ENCODE peak calls at places on chromosomes 16 and 17, in five cellular contexts. W is right atrium auricular region; O is heart left ventricle; D is psoas muscle; J is CD8-positive, alpha-beta T cell. Y is an unnamed sample.

GRCh38 chr16:648071-648785 is 937 bp upstream of the WDR90 start:
- DNase-seq in W (no peak), O (no peak), D (no peak), J (peak), Y (no peak)

GRCh38 chr16:19746561-19746960 is 28.5 kb downstream of the IQCK start:
- DNase-seq in W (no peak), O (no peak), D (no peak), J (no peak), Y (peak)

GRCh38 chr17:60137731-60138130 is 12.0 kb upstream of the CA4 start:
- DNase-seq in W (no peak), O (no peak), D (no peak), J (no peak), Y (no peak)

GRCh38 chr16:58638148-58639036 is 8.8 kb upstream of the CNOT1 start:
- DNase-seq in W (no peak), O (peak), D (peak), J (no peak), Y (no peak)

GRCh38 chr16:30407794-30408534 is 558 bp downstream of the ZNF771 start:
- DNase-seq in W (no peak), O (peak), D (no peak), J (no peak), Y (no peak)

GRCh38 chr17:66687570-66688284 is 147.2 kb upstream of the CACNG5 start:
- DNase-seq in W (no peak), O (no peak), D (no peak), J (no peak), Y (no peak)

GRCh38 chr17:4854181-4854681 is 21.1 kb downstream of the MINK1 start:
- DNase-seq in W (no peak), O (no peak), D (no peak), J (no peak), Y (no peak)

GRCh38 chr16:13684819-13685218 is 235.1 kb upstream of the ERCC4 start:
- DNase-seq in W (no peak), O (no peak), D (no peak), J (no peak), Y (no peak)

GRCh38 chr17:40063034-40063765 is 435 bp downstream of the THRA start:
- DNase-seq in W (no peak), O (peak), D (peak), J (peak), Y (peak)

GRCh38 chr16:82641336-82641984 is 14.7 kb downstream of the CDH13 start:
- DNase-seq in W (no peak), O (no peak), D (no peak), J (no peak), Y (no peak)

GRCh38 chr16:79269211-79269863 is 331.2 kb downstream of the MAF start:
- DNase-seq in W (no peak), O (no peak), D (no peak), J (peak), Y (no peak)

GRCh38 chr16:50004239-50004638 is 20.8 kb upstream of the CNEP1R1 start:
- DNase-seq in W (no peak), O (no peak), D (no peak), J (no peak), Y (no peak)

GRCh38 chr17:9797965-9798364 is 6.6 kb upstream of the DHRS7C start:
- DNase-seq in W (no peak), O (no peak), D (no peak), J (no peak), Y (no peak)

GRCh38 chr16:3187798-3188674 is at the start of gene OR1F1:
- DNase-seq in W (no peak), O (no peak), D (no peak), J (peak), Y (peak)

GRCh38 chr16:87602005-87602790 is at the start of gene JPH3:
- DNase-seq in W (no peak), O (no peak), D (no peak), J (no peak), Y (no peak)

GRCh38 chr16:69940676-69941075 is 10.5 kb upstream of the CLEC18A start:
- DNase-seq in W (no peak), O (no peak), D (no peak), J (no peak), Y (no peak)

GRCh38 chr17:82439194-82439828 is 11.2 kb downstream of the CYBC1 start:
- DNase-seq in W (no peak), O (no peak), D (no peak), J (no peak), Y (no peak)

GRCh38 chr17:35238817-35239216 is 4.1 kb upstream of the SLFN5 start:
- DNase-seq in W (no peak), O (no peak), D (no peak), J (no peak), Y (no peak)

GRCh38 chr17:17628388-17629008 is 37.0 kb upstream of the PEMT start:
- DNase-seq in W (no peak), O (no peak), D (no peak), J (no peak), Y (no peak)

GRCh38 chr17:79075433-79075805 is 795 bp downstream of the ENGASE start:
- DNase-seq in W (no peak), O (no peak), D (no peak), J (no peak), Y (no peak)

GRCh38 chr17:50660042-50660886 is 25.6 kb downstream of the ABCC3 start:
- DNase-seq in W (peak), O (peak), D (no peak), J (no peak), Y (no peak)

GRCh38 chr17:66842505-66842904 is 7.6 kb downstream of the CACNG5 start:
- DNase-seq in W (no peak), O (no peak), D (no peak), J (no peak), Y (no peak)

GRCh38 chr16:66081967-66082366 is 284.5 kb upstream of the CDH5 start:
- DNase-seq in W (no peak), O (no peak), D (no peak), J (no peak), Y (no peak)

GRCh38 chr16:70691223-70692129 is 5.6 kb upstream of the MTSS2 start:
- DNase-seq in W (peak), O (peak), D (peak), J (no peak), Y (peak)

GRCh38 chr16:68605746-68606145 is 39.4 kb upstream of the CDH3 start:
- DNase-seq in W (no peak), O (no peak), D (no peak), J (no peak), Y (no peak)

GRCh38 chr16:8863594-8864424 is 5.0 kb downstream of the CARHSP1 start:
- DNase-seq in W (no peak), O (peak), D (peak), J (no peak), Y (no peak)
- TF ChIP-seq CTCF in W (no peak), O (no peak), D (no peak), J (no peak), Y (no peak)

GRCh38 chr16:89704281-89704680 is 2.8 kb upstream of the SPATA2L start:
- DNase-seq in W (no peak), O (no peak), D (no peak), J (no peak), Y (no peak)
- TF ChIP-seq CTCF in W (no peak), O (no peak), D (no peak), J (no peak), Y (no peak)

GRCh38 chr17:7313890-7314718 is 1.1 kb downstream of the GPS2 start:
- DNase-seq in W (no peak), O (no peak), D (no peak), J (no peak), Y (no peak)

GRCh38 chr17:7312432-7313027 is 2.6 kb downstream of the GPS2 start:
- DNase-seq in W (no peak), O (no peak), D (no peak), J (no peak), Y (no peak)

GRCh38 chr17:7311110-7311698 is 3.8 kb downstream of the EIF5A start:
- DNase-seq in W (no peak), O (no peak), D (no peak), J (no peak), Y (no peak)

GRCh38 chr17:7314719-7315569 is at the start of gene GPS2:
- DNase-seq in W (peak), O (peak), D (peak), J (peak), Y (peak)

GRCh38 chr17:7313028-7313889 is 1.9 kb downstream of the GPS2 start:
- DNase-seq in W (no peak), O (no peak), D (no peak), J (no peak), Y (no peak)
- TF ChIP-seq CTCF in W (no peak), O (no peak), D (no peak), J (no peak), Y (peak)

DNA sequence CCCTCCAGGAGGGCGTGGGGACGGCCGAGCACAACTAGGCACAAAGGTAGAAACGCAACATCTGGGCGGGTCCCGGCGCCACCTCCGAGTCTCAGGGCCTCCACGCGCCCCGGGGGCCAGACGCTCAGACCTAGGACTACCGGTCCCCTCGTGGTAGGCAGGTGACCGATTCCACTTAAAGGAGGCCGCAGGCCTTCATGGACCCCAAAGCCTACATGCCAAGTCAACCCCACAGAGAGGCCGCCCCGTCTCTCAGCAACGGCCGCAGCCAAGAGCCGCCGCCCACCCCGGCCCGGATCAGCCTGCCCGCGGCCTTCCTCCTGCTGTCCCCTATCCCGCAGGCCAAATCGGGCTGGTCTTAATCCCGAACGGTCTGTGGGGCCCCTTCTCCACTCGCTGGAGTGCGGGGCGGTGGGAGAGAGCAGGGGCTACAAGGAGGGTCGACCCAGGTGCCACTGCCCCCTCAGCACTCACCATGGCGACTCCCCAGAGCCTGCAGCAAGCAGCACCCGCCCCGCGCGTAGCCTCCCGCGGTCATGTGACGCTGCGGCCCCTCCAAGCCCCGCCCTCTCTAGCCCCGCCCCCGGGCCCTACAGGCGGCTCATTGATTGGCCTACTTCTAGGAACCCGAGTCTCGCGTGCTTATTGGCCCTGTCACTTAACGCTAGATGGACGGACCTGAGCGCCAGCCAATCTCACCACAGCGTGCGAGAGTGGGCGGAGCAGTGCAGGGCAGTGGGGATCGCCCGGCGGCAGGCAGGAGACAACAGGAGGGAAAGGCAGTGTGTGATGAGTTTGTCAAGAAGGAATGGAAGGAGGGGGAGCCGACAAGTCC is at the start of gene VPS35:
- DNase-seq in W (peak), O (peak), D (peak), J (peak), Y (peak)
- TF ChIP-seq CTCF in W (no peak), O (no peak), D (peak), J (no peak), Y (peak)

GRCh38 chr17:45306623-45307022 is 10.2 kb downstream of the MAP3K14 start:
- DNase-seq in W (no peak), O (no peak), D (no peak), J (no peak), Y (no peak)
- TF ChIP-seq CTCF in W (no peak), O (no peak), D (no peak), J (no peak), Y (peak)

DNA sequence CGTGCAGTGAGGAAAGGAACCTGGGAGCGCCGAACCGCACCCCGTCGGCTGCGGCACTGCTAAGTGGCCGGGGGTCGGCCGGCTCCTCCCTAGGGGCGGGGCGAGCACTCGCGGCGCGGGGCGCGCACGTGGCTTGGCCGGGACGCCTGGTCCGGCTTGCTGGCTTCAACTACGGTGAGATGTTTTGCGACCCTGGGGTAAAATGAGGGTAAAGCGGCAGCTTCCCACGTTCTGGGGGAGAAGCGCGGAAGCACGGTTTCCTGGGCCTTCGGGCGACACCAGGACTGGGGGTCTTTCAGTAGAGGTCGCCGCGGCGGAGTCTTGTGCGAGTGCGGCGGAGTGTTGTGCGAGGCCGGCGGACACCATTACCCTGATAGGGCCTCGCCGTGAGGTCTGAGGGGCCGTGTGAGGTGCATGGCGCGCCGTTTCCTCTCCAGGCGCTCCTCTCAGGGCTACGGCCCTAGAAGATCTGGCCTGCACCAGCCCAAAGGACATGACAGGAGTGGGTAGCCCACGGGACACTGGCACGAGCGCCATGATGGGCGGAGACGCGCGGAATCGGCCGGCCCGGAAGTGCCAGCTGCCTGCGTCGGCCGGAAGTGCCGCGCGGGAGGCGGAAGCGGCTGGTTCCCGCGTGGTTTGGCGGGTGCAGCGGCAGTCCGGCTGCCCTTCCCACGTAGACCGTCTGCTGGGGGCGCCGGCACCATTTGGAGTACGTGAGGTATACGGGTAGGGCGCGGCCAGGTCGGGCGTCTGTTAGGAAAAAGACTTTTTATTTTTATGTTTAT is at the start of gene PIGW:
- DNase-seq in W (peak), O (peak), D (peak), J (peak), Y (peak)
- TF ChIP-seq CTCF in W (no peak), O (no peak), D (peak), J (no peak), Y (peak)